ENCODE peak calls at places on chromosomes 6 and 20, in six cellular contexts. K, Z, G, O, A and P are unnamed samples. For H3K27me3, the result is how much of the 10 kb centered on the place peaks cover.

GRCh38 chr6:74976026-74976425 is 229.8 kb downstream of the COL12A1 start:
- DNase-seq in K (no peak), O (no peak), Z (no peak), G (no peak), A (no peak), P (no peak)

GRCh38 chr6:136969930-136970329 is 47.8 kb downstream of the SLC35D3 start:
- DNase-seq in K (no peak), O (no peak), A (no peak), Z (no peak), G (no peak), P (no peak)

GRCh38 chr6:24918641-24919403 is 16.9 kb downstream of the RIPOR2 start:
- DNase-seq in A (no peak), O (no peak), K (no peak), G (no peak), Z (no peak), P (no peak)

GRCh38 chr20:6075428-6076219 is 21.8 kb upstream of the LRRN4 start:
- DNase-seq in Z (peak), K (no peak), A (no peak), O (no peak), G (no peak), P (no peak)

GRCh38 chr6:33452496-33452895 is 1.9 kb upstream of the ZBTB9 start:
- DNase-seq in O (no peak), G (no peak), K (no peak), A (no peak), Z (no peak), P (no peak)

GRCh38 chr20:41308726-41309413 is 8.7 kb downstream of the ZHX3 start:
- DNase-seq in O (no peak), Z (peak), A (no peak), K (no peak), G (no peak), P (no peak)

GRCh38 chr6:161228911-161229591 is 44.8 kb downstream of the AGPAT4 start:
- DNase-seq in G (no peak), Z (peak), O (no peak), A (no peak), K (no peak), P (no peak)

GRCh38 chr6:164108869-164109769 is 694.6 kb downstream of the QKI start:
- DNase-seq in Z (no peak), G (no peak), O (no peak), K (no peak), A (no peak), P (no peak)

GRCh38 chr6:169112483-169113320 is 140.9 kb downstream of the THBS2 start:
- DNase-seq in G (no peak), O (no peak), Z (no peak), K (no peak), A (no peak), P (no peak)

GRCh38 chr20:10674684-10675455 is 1.1 kb upstream of the JAG1 start:
- DNase-seq in A (no peak), K (peak), O (peak), G (peak), Z (peak), P (no peak)

GRCh38 chr6:54419885-54420284 is 111.6 kb downstream of the TINAG start:
- DNase-seq in K (no peak), O (no peak), A (no peak), G (no peak), Z (no peak), P (no peak)

GRCh38 chr6:134347916-134348805 is 30.2 kb upstream of the SGK1 start:
- DNase-seq in Z (no peak), A (no peak), G (no peak), K (no peak), O (no peak), P (no peak)

GRCh38 chr6:170473226-170473789 is 79.8 kb downstream of the PSMB1 start:
- DNase-seq in O (no peak), K (no peak), G (no peak), A (no peak), Z (no peak), P (no peak)

DNA sequence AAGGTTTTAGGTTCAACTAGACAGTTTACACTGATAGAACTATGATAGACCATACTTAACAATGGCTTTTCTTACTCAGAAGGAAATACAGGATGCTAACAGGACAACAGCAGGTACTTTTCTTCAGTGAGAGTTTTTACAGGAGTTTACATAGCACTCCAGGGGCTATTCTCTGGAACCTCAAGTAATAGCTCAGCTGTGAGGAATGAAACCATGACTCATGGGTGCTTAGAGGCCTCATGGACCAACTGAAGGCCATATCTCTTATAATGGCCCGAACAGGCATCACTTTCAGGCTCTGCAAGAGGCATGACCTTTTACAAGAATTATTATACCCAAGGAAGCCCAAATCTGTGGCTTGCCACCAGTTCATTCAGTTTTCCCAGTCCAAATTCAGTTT is 31.8 kb downstream of the TREML1 start:
- DNase-seq in Z (no peak), G (no peak), K (no peak), O (no peak), A (no peak), P (no peak)
- TF ChIP-seq ZNF274 in Z (no peak), G (no peak), K (no peak), O (no peak), A (no peak), P (no peak)

DNA sequence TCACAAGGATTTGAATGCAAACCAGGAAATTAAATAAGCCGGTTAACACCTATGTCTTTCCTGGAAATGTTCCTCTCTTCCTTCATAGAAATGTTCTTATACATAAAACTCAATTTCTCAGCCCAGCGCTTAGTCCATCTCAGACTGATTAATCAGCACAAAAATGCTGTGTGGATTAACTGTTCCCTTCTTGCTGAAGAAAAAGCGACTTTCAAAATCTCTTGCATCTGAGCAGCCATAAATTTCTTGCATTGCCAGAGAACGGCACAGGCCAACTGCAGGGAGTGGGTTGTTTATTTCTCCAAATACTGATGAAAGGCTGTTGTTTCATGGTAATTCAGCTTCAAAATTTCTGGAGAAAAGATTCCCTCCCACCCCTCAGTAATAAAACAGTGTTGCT is 517.6 kb downstream of the BTBD3 start:
- DNase-seq in G (no peak), A (no peak), O (no peak), Z (no peak), K (no peak), P (no peak)
- H3K27me3 ChIP-seq in G (under half), A (under half), O (under half), Z (under half), K (under half), P (under half)

GRCh38 chr6:167682125-167682524 is 144.6 kb upstream of the AFDN start:
- DNase-seq in K (no peak), Z (no peak), O (no peak), A (no peak), G (no peak), P (no peak)

GRCh38 chr6:167678102-167679101 is 148.3 kb upstream of the AFDN start:
- DNase-seq in Z (no peak), O (peak), K (peak), G (no peak), A (no peak), P (no peak)

GRCh38 chr6:167680605-167681149 is 146.0 kb upstream of the AFDN start:
- DNase-seq in K (no peak), Z (no peak), O (no peak), A (no peak), G (no peak), P (no peak)

GRCh38 chr6:167679137-167679736 is 147.5 kb upstream of the AFDN start:
- DNase-seq in K (no peak), G (no peak), O (no peak), A (no peak), Z (no peak), P (no peak)

GRCh38 chr6:167679791-167680604 is 146.7 kb upstream of the AFDN start:
- DNase-seq in A (no peak), O (no peak), K (no peak), Z (no peak), G (no peak), P (no peak)
- TF ChIP-seq ZNF274 in A (no peak), O (no peak), K (no peak), Z (no peak), G (no peak), P (no peak)

GRCh38 chr6:144064831-144065668 is 30.3 kb downstream of the SF3B5 start:
- DNase-seq in O (no peak), G (no peak), A (peak), K (no peak), Z (no peak), P (no peak)
- H3K27me3 ChIP-seq in O (half or more), G (under half), A (under half), K (under half), Z (under half), P (half or more)

DNA sequence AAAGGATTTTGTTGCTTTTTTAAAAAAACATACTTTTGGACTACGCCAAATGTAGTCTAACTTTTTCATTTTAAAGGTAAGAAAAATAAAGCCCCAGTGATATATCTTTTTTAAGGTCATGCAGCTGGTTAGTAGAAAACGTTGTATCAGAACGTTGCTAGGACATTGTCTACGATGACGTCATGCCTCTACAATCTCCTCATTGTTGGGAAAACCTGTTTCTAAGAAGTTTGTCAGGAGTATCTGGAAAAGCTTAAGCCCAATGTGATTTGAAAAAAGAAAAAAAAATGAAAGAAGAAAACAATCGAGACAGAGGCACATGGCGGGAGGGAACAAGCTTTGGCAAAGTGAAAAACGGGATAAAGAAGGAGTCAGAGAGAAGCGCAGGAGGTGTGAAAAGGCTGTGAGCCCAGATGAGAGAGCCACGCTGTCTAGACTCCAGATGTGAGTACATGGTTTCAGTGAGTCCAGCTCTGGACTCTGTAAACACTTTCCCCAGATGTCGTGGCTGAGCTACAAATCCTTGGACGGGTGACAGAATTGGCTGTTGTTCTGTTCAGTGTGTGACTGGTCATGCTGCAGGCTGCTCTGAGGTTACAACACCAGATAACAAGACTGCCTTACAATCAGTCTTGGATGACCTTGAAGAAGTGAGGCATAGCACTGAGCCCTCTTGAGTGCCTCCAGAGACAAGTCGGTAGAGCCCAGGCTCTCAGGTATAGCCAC is 656.7 kb upstream of the ID4 start:
- DNase-seq in O (no peak), G (no peak), A (no peak), K (no peak), Z (no peak), P (no peak)
- TF ChIP-seq ZNF274 in O (no peak), G (no peak), A (no peak), K (no peak), Z (no peak), P (no peak)

GRCh38 chr20:62472343-62473199 is 3.2 kb downstream of the GATA5 start:
- DNase-seq in A (no peak), O (peak), G (no peak), K (no peak), Z (no peak), P (no peak)
- H3K27me3 ChIP-seq in A (under half), O (under half), G (under half), K (half or more), Z (under half), P (under half)